ENCODE peak calls at places on chromosome 14, in six cellular contexts. M is endothelial cell; Z is CD4-positive, alpha-beta T cell; I is stomach; C is SK-N-SH; R is mammary epithelial cell. H is an unnamed sample.

GRCh38 chr14:52690983-52691760 is 4.2 kb downstream of the ERO1A start:
- DNase-seq in M (no peak), Z (no peak), I (no peak), C (no peak), R (peak; percentile 30), H (no peak)

GRCh38 chr14:38716871-38717270 is 386.2 kb downstream of the SEC23A start:
- DNase-seq in M (no peak), Z (no peak), I (no peak), C (peak; percentile 2), R (no peak), H (no peak)

GRCh38 chr14:87686736-87687135 is 306.2 kb downstream of the GALC start:
- DNase-seq in M (no peak), Z (no peak), I (no peak), C (no peak), R (no peak), H (no peak)

GRCh38 chr14:51889851-51890250 is 29.4 kb downstream of the GNG2 start:
- DNase-seq in M (no peak), Z (no peak), I (no peak), C (no peak), R (peak; percentile 25), H (no peak)

GRCh38 chr14:93984987-93985410 is 8.6 kb upstream of the ASB2 start:
- DNase-seq in M (peak; percentile 49), Z (no peak), I (no peak), C (peak; percentile 47), R (peak; percentile 54), H (no peak)

GRCh38 chr14:80117876-80118275 is 93.4 kb downstream of the DIO2 start:
- DNase-seq in M (no peak), Z (no peak), I (no peak), C (no peak), R (no peak), H (no peak)

GRCh38 chr14:104800600-104801283 is at the start of gene ZBTB42:
- DNase-seq in M (peak; percentile 39), Z (peak; percentile 57), I (peak; percentile 95), C (peak; percentile 89), R (peak; percentile 66), H (peak; percentile 79)

GRCh38 chr14:101903111-101903561 is 61.2 kb upstream of the DYNC1H1 start:
- DNase-seq in M (no peak), Z (no peak), I (no peak), C (no peak), R (no peak), H (no peak)

GRCh38 chr14:93148979-93149378 is 33.3 kb upstream of the ITPK1 start:
- DNase-seq in M (no peak), Z (no peak), I (no peak), C (no peak), R (no peak), H (no peak)

GRCh38 chr14:92254786-92255185 is 68.2 kb upstream of the SLC24A4 start:
- DNase-seq in M (peak; percentile 61), Z (no peak), I (no peak), C (no peak), R (no peak), H (no peak)

GRCh38 chr14:71597955-71598659 is 334.1 kb upstream of the RGS6 start:
- DNase-seq in M (no peak), Z (no peak), I (no peak), C (no peak), R (no peak), H (peak; percentile 37)

GRCh38 chr14:98858561-98858960 is 413.4 kb downstream of the BCL11B start:
- DNase-seq in M (no peak), Z (no peak), I (no peak), C (no peak), R (no peak), H (no peak)

GRCh38 chr14:74905595-74906142 is 17.4 kb downstream of the RPS6KL1 start:
- DNase-seq in M (peak; percentile 85), Z (peak; percentile 79), I (peak; percentile 77), C (peak; percentile 86), R (peak; percentile 20), H (peak; percentile 83)

GRCh38 chr14:72515779-72516770 is 377.8 kb downstream of the DPF3 start:
- DNase-seq in M (no peak), Z (no peak), I (no peak), C (no peak), R (no peak), H (no peak)

GRCh38 chr14:68762944-68763831 is 29.7 kb downstream of the ZFP36L1 start:
- DNase-seq in M (peak; percentile 51), Z (no peak), I (peak; percentile 87), C (peak; percentile 80), R (peak; percentile 34), H (no peak)

GRCh38 chr14:60327447-60328331 is 78.7 kb downstream of the PPM1A start:
- DNase-seq in M (peak; percentile 25), Z (peak; percentile 11), I (peak; percentile 56), C (peak; percentile 38), R (no peak), H (peak; percentile 74)

GRCh38 chr14:103628221-103628683 is 759 bp upstream of the KLC1 start:
- DNase-seq in M (peak; percentile 40), Z (no peak), I (peak; percentile 85), C (peak; percentile 72), R (peak; percentile 90), H (peak; percentile 60)

GRCh38 chr14:103003850-103004249 is 53.5 kb downstream of the CDC42BPB start:
- DNase-seq in M (no peak), Z (no peak), I (no peak), C (no peak), R (no peak), H (no peak)

GRCh38 chr14:100246809-100247428 is 8.0 kb downstream of the YY1 start:
- DNase-seq in M (peak; percentile 52), Z (no peak), I (no peak), C (peak; percentile 74), R (peak; percentile 47), H (no peak)

GRCh38 chr14:65377576-65377975 is 35.0 kb upstream of the FUT8 start:
- DNase-seq in M (no peak), Z (no peak), I (no peak), C (no peak), R (no peak), H (no peak)

GRCh38 chr14:61925043-61925442 is 162.8 kb downstream of the SNAPC1 start:
- DNase-seq in M (peak; percentile 17), Z (no peak), I (no peak), C (no peak), R (peak; percentile 16), H (peak; percentile 21)

GRCh38 chr14:85350667-85351066 is 179.3 kb upstream of the FLRT2 start:
- DNase-seq in M (no peak), Z (no peak), I (no peak), C (no peak), R (no peak), H (no peak)

GRCh38 chr14:74863274-74863673 is 12.7 kb downstream of the PROX2 start:
- DNase-seq in M (no peak), Z (no peak), I (no peak), C (no peak), R (no peak), H (no peak)

GRCh38 chr14:51616724-51617409 is 34.8 kb upstream of the FRMD6 start:
- DNase-seq in M (no peak), Z (no peak), I (peak; percentile 27), C (no peak), R (peak; percentile 80), H (no peak)

GRCh38 chr14:37078131-37078530 is 94.3 kb downstream of the SLC25A21 start:
- DNase-seq in M (no peak), Z (no peak), I (no peak), C (no peak), R (no peak), H (no peak)

DNA sequence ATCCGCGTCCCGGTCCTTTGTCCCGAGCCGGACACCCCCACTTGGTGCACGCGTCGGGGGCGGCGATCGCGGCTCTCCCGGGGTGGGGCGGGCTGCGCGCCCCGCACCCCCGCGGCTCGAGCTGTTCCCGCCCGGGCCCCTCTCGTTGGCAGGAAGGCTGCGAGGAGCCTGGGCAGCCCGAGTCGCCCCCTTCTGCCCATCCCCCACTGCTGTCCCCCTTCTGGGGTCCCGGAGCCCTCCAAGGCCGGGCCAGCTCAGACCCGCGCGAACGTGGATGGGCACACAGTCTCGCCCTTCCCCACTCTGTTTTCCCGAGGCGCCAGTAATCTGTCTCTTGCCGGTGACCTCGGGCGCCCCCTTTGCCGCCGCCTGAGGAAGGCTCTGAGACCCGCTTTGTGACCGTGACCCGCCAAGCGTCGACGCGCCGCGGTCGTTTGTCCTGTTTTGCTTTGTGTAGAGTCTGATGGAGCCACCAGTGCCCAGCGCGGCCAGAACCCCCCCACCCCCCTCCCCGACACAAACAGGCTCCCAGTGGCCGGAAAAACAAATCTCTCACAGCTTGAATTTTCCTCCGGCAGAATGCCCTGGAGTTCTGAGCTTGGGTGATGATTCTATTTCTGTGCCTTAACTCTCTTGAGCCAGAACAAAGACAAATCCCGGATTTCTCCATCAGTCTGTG is 610 bp downstream of the C14orf132 start:
- DNase-seq in M (peak; percentile 50), Z (no peak), I (no peak), C (peak; percentile 78), R (no peak), H (peak; percentile 44)
- TF ChIP-seq CTCF in M (no peak), Z (peak; percentile 49), I (no peak), C (peak; percentile 46), R (no peak), H (no peak)

GRCh38 chr14:33709286-33709685 is 241.6 kb downstream of the EGLN3 start:
- DNase-seq in M (no peak), Z (no peak), I (no peak), C (no peak), R (no peak), H (no peak)
- TF ChIP-seq CTCF in M (no peak), Z (no peak), I (no peak), C (no peak), R (no peak), H (no peak)

GRCh38 chr14:55086939-55087338 is 35.5 kb downstream of the MAPK1IP1L start:
- DNase-seq in M (no peak), Z (no peak), I (no peak), C (no peak), R (no peak), H (no peak)

GRCh38 chr14:55084648-55085441 is 33.4 kb downstream of the MAPK1IP1L start:
- DNase-seq in M (no peak), Z (no peak), I (no peak), C (no peak), R (no peak), H (no peak)

GRCh38 chr14:55092326-55092725 is 36.7 kb upstream of the LGALS3 start:
- DNase-seq in M (no peak), Z (no peak), I (no peak), C (peak; percentile 61), R (no peak), H (no peak)

GRCh38 chr14:55088356-55088755 is 36.9 kb downstream of the MAPK1IP1L start:
- DNase-seq in M (no peak), Z (no peak), I (no peak), C (no peak), R (no peak), H (no peak)
- TF ChIP-seq CTCF in M (no peak), Z (no peak), I (no peak), C (no peak), R (no peak), H (no peak)

DNA sequence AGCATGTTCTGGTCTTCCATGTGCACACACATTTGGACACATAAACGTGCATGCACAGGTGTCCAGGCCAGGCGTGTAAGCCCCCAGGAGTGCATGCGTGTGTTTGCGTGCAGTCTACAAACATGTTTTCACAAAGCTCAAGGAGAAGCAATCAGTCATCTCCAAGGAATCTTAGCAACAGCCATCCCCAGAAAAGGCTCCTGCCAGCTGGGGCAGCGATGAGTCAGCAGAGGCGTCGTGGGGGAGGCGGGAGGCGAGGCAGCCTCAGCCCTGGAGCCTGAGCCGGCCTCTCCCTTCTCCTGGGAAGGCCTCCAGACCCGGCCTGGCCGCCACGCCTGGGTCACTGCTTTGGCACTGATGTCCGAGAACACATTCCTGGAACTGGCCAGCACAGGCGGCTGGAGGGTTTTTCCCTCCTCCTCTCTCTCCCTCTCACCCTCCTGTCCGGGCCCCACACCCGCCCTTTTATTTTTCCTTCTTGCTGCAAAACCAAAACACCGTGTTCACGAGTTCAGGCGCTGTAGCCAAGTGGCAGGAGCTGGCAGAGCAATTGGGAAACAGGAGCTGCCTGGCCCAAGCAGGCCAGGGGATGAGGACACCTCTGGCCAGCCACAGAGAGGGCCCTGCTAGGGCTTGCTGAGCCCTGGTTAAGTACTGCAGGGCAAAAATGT is 92.7 kb downstream of the LRRC74A start:
- DNase-seq in M (peak; percentile 45), Z (no peak), I (peak; percentile 97), C (peak; percentile 74), R (peak; percentile 96), H (no peak)
- TF ChIP-seq CTCF in M (no peak), Z (no peak), I (no peak), C (peak; percentile 22), R (no peak), H (no peak)

H was measured in GM13976.